ENCODE peak calls at places on chromosomes 2 and 18, in five cellular contexts. E, N, U, O and W are unnamed samples.

GRCh38 chr18:77316641-77317040 is 67.0 kb downstream of the GALR1 start:
- DNase-seq in U (no peak), E (no peak), O (no peak), N (no peak), W (no peak)

GRCh38 chr2:224982910-224983688 is 59.2 kb downstream of the DOCK10 start:
- DNase-seq in E (no peak), N (no peak), O (no peak), U (peak; percentile 86), W (no peak)

GRCh38 chr2:236745420-236746210 is 176.0 kb downstream of the ACKR3 start:
- DNase-seq in N (no peak), E (no peak), U (peak; percentile 71), O (no peak), W (peak; percentile 38)

GRCh38 chr2:190357596-190357995 is 14.2 kb downstream of the INPP1 start:
- DNase-seq in E (no peak), U (peak; percentile 23), N (no peak), O (no peak), W (no peak)

GRCh38 chr2:173028141-173028540 is 47.5 kb upstream of the MAP3K20 start:
- DNase-seq in U (no peak), O (no peak), N (no peak), E (no peak), W (no peak)

GRCh38 chr2:161796192-161796591 is 172.0 kb downstream of the SLC4A10 start:
- DNase-seq in O (no peak), E (no peak), U (peak; percentile 18), N (no peak), W (no peak)

GRCh38 chr18:57209697-57210096 is 62.8 kb downstream of the BOD1L2 start:
- DNase-seq in E (no peak), U (no peak), N (no peak), O (no peak), W (no peak)

GRCh38 chr18:8375269-8375668 is 234.0 kb upstream of the RAB12 start:
- DNase-seq in E (no peak), N (no peak), O (no peak), U (no peak), W (no peak)

GRCh38 chr2:216584112-216584511 is 49.1 kb upstream of the IGFBP2 start:
- DNase-seq in O (no peak), N (no peak), E (no peak), U (no peak), W (no peak)

GRCh38 chr2:9215680-9216079 is 9.1 kb downstream of the ASAP2 start:
- DNase-seq in E (no peak), U (no peak), O (no peak), N (no peak), W (no peak)

GRCh38 chr2:238032755-238033337 is 28.0 kb upstream of the SCLY start:
- DNase-seq in E (no peak), O (no peak), N (no peak), U (no peak), W (no peak)

GRCh38 chr2:234032301-234032856 is 18.1 kb upstream of the SPP2 start:
- DNase-seq in U (peak; percentile 5), E (peak; percentile 57), O (no peak), N (no peak), W (peak; percentile 62)

GRCh38 chr2:1658394-1659151 is 85.7 kb downstream of the PXDN start:
- DNase-seq in U (no peak), E (no peak), N (no peak), O (no peak), W (no peak)

GRCh38 chr2:1656961-1657841 is 87.1 kb downstream of the PXDN start:
- DNase-seq in O (no peak), N (no peak), E (no peak), U (no peak), W (no peak)

GRCh38 chr2:1654696-1655374 is 89.5 kb downstream of the PXDN start:
- DNase-seq in U (no peak), O (no peak), N (no peak), E (no peak), W (no peak)

GRCh38 chr2:1655461-1655860 is 88.9 kb downstream of the PXDN start:
- DNase-seq in U (no peak), O (no peak), E (no peak), N (no peak), W (no peak)

GRCh38 chr2:1656326-1656960 is 87.9 kb downstream of the PXDN start:
- DNase-seq in U (no peak), O (no peak), N (no peak), E (no peak), W (no peak)
- TF ChIP-seq CTCF in U (no peak), O (no peak), N (no peak), E (no peak), W (no peak)

GRCh38 chr2:3536682-3537632 is 17.6 kb upstream of the ADI1 start:
- DNase-seq in E (peak; percentile 51), O (peak; percentile 65), N (peak; percentile 26), U (peak; percentile 66), W (no peak)
- TF ChIP-seq CTCF in E (peak; percentile 63), O (peak; percentile 53), N (peak; percentile 20), U (peak; percentile 65), W (peak; percentile 54)

GRCh38 chr2:203237501-203238238 is 1.1 kb upstream of the CYP20A1 start:
- DNase-seq in E (no peak), N (no peak), U (no peak), O (no peak), W (no peak)

GRCh38 chr2:203238329-203238710 is 498 bp upstream of the CYP20A1 start:
- DNase-seq in E (no peak), N (no peak), O (no peak), U (no peak), W (no peak)

GRCh38 chr2:203242518-203242917 is 3.7 kb downstream of the CYP20A1 start:
- DNase-seq in E (no peak), O (no peak), U (no peak), N (no peak), W (no peak)

GRCh38 chr2:203240491-203240890 is 1.7 kb downstream of the CYP20A1 start:
- DNase-seq in E (no peak), U (no peak), N (no peak), O (no peak), W (no peak)

GRCh38 chr2:203238711-203239526 is at the start of gene CYP20A1:
- DNase-seq in U (peak; percentile 98), O (peak; percentile 98), E (peak; percentile 97), N (peak; percentile 89), W (peak; percentile 88)
- TF ChIP-seq CTCF in U (peak; percentile 25), O (peak; percentile 53), E (peak; percentile 47), N (peak; percentile 33), W (peak; percentile 40)

DNA sequence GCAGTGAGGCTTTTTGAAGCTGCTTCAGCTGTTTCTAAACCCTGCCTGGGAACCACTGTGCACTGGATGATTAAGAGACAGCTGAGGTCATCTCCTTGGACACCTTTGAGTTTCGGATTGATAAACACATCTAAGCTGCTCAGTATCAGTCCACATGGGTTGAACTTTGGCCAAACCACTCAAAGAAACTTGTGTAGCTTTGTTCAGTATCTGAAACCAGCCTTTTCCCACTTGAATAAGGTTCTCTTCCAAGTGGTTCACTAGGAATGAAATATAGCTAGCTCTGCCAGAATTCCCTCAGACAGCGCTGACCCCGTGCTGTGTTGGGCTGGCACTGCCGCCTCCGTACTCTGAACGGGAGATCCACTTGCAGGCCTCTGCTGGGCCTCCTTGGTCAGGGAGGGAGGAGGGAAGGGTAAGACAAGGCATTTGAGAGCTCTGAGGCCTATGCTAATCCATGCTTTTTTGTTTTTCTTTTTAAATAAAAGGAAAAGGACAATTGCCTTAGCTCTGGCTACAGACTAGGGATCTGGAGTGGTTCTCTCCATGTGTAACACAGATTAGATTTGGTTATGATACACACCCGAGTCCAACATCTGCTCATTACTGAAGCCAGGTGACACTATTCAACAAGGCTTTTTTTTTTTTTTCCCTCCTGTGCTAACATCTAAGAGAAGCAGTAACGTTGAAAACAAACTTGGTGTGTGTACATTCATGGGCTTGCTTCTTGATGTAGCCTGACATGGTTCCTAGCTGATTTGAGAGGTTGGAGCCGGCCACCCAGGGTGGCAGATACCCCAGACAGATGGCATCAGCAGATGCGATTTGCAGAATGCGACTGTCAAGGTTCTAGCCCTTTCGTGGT is 67.7 kb downstream of the NCK2 start:
- DNase-seq in O (peak; percentile 44), U (peak; percentile 71), E (peak; percentile 19), N (no peak), W (peak; percentile 25)
- TF ChIP-seq CTCF in O (no peak), U (no peak), E (no peak), N (no peak), W (no peak)

GRCh38 chr18:42306208-42306980 is 351.4 kb downstream of the PIK3C3 start:
- DNase-seq in E (no peak), N (no peak), O (no peak), U (no peak), W (no peak)

GRCh38 chr18:42310956-42311355 is 355.9 kb downstream of the PIK3C3 start:
- DNase-seq in O (no peak), E (no peak), U (peak; percentile 31), N (no peak), W (no peak)
- TF ChIP-seq CTCF in O (no peak), E (no peak), U (no peak), N (no peak), W (no peak)

DNA sequence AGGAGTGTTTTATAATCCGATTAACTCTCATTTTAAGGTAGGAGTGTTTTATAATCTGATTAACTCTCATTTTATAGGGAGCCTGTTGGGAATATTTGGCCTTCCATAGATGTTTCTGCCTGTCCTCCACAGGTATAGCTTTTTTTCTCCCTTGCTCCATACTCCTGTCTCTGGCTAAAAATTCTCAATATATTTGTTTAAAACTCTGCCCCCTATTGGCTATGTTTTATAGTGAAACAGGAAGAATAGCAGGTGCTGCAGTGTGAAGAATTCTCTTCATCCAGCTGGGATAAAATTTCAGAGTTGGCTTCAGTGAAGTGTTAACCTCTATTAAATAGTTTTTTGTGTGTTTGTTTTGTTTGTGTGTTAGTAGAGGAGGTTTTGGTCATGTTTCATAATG is 1046.0 kb upstream of the TMEFF2 start:
- DNase-seq in O (no peak), U (no peak), N (no peak), E (no peak), W (no peak)
- TF ChIP-seq CTCF in O (no peak), U (no peak), N (peak; percentile 14), E (no peak), W (no peak)

DNA sequence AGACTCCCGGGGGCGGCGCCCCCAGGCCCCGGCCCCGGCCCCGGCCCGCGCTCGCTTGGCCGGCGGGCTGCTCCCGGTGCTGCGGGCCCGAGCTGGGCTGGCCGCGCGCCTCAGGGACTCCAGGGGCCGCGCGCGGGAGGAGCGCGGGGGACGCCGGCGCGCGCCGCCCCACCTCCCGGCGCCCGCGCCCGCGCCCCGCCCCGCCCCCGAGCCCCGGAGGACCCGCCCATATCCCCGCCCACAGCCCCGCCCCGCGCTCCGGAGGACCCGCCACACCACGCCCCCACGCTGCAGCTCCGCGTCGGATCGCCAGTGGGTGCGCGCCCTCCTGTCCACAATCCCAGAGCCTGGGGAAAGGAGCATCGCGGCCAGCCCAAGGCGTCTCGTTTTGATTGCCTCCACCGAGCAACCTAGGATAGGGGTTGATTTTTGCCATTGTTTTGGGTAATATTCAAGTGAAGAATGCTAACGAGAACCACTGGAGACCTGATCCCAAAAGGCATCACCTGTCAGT is at the start of gene PARD6G:
- DNase-seq in U (peak; percentile 75), O (peak; percentile 87), N (peak; percentile 38), E (peak; percentile 40), W (peak; percentile 16)
- TF ChIP-seq CTCF in U (peak; percentile 21), O (peak; percentile 50), N (no peak), E (peak; percentile 19), W (peak; percentile 29)

GRCh38 chr2:163345795-163346573 is 389.8 kb downstream of the FIGN start:
- DNase-seq in O (no peak), N (peak; percentile 55), U (peak; percentile 64), E (peak; percentile 80), W (peak; percentile 10)
- TF ChIP-seq CTCF in O (peak; percentile 64), N (peak; percentile 64), U (peak; percentile 73), E (peak; percentile 52), W (peak; percentile 79)